ENCODE peak calls at places on chromosomes 5 and 9, in six cellular contexts. V, T, F, P, R and O are unnamed samples.

GRCh38 chr9:129052592-129052991 is 16.2 kb downstream of the MIGA2 start:
- DNase-seq in F (no peak), V (no peak), R (no peak), P (no peak), T (no peak), O (no peak)

GRCh38 chr9:87894998-87895625 is 12.4 kb downstream of the SPATA31E1 start:
- DNase-seq in T (no peak), F (no peak), V (no peak), R (no peak), P (no peak), O (peak)

GRCh38 chr5:96572864-96573512 is 89.2 kb upstream of the CAST start:
- DNase-seq in P (no peak), V (no peak), F (no peak), R (no peak), T (peak), O (peak)

GRCh38 chr9:112168197-112168596 is 6.9 kb downstream of the SUSD1 start:
- DNase-seq in F (no peak), P (no peak), V (no peak), R (no peak), T (no peak), O (no peak)

GRCh38 chr5:130773813-130774212 is 391.2 kb downstream of the HINT1 start:
- DNase-seq in V (no peak), F (no peak), T (no peak), R (no peak), P (no peak), O (no peak)

GRCh38 chr9:133725886-133726285 is 12.3 kb downstream of the SARDH start:
- DNase-seq in R (no peak), P (no peak), V (no peak), T (no peak), F (no peak), O (no peak)

GRCh38 chr5:6291961-6292360 is 86.4 kb downstream of the MED10 start:
- DNase-seq in F (no peak), R (no peak), V (no peak), T (no peak), P (no peak), O (peak)

GRCh38 chr9:134488901-134489280 is 152.7 kb upstream of the COL5A1 start:
- DNase-seq in T (no peak), F (no peak), R (no peak), P (no peak), V (no peak), O (no peak)

GRCh38 chr9:1219284-1219683 is 169.1 kb downstream of the DMRT2 start:
- DNase-seq in R (no peak), V (no peak), P (no peak), T (peak), F (no peak), O (peak)

GRCh38 chr9:136925414-136926153 is 19.0 kb downstream of the FBXW5 start:
- DNase-seq in R (no peak), P (no peak), V (no peak), T (no peak), F (no peak), O (no peak)

GRCh38 chr9:98232926-98233325 is 22.5 kb downstream of the TBC1D2 start:
- DNase-seq in V (no peak), T (no peak), R (no peak), P (no peak), F (no peak), O (no peak)

GRCh38 chr5:13385066-13385465 is 559.4 kb downstream of the DNAH5 start:
- DNase-seq in P (no peak), F (no peak), T (no peak), R (no peak), V (no peak), O (no peak)

GRCh38 chr5:1315709-1316587 is 21.1 kb upstream of the TERT start:
- DNase-seq in T (peak), P (no peak), F (peak), V (peak), R (peak), O (no peak)

GRCh38 chr9:5574998-5575397 is 53.9 kb upstream of the RIC1 start:
- DNase-seq in F (no peak), V (no peak), P (no peak), T (no peak), R (no peak), O (no peak)

GRCh38 chr5:131491749-131492148 is 143.3 kb downstream of the RAPGEF6 start:
- DNase-seq in V (no peak), R (no peak), P (no peak), T (peak), F (no peak), O (peak)

GRCh38 chr5:169067641-169068316 is 233.2 kb downstream of the SLIT3 start:
- DNase-seq in F (no peak), P (no peak), V (no peak), T (no peak), R (no peak), O (no peak)

GRCh38 chr5:139167052-139167451 is 31.1 kb downstream of the SIL1 start:
- DNase-seq in R (no peak), T (no peak), F (no peak), P (no peak), V (no peak), O (no peak)

GRCh38 chr5:68662804-68663307 is 431.0 kb upstream of the SLC30A5 start:
- DNase-seq in V (no peak), T (peak), R (no peak), F (no peak), P (no peak), O (no peak)

GRCh38 chr9:120267929-120268328 is 312.0 kb downstream of the CDK5RAP2 start:
- DNase-seq in F (no peak), P (no peak), V (no peak), R (no peak), T (peak), O (peak)

GRCh38 chr9:6459718-6460117 is 46.7 kb downstream of the UHRF2 start:
- DNase-seq in R (no peak), V (no peak), F (no peak), T (no peak), P (no peak), O (no peak)

GRCh38 chr9:30575691-30576090 is 1808.8 kb upstream of the ACO1 start:
- DNase-seq in R (no peak), P (no peak), F (no peak), T (no peak), V (no peak), O (no peak)

GRCh38 chr9:82598254-82599039 is 464.5 kb downstream of the RASEF start:
- DNase-seq in R (no peak), F (no peak), T (no peak), V (no peak), P (no peak), O (no peak)

GRCh38 chr9:113997610-113998009 is 80.5 kb downstream of the AMBP start:
- DNase-seq in V (no peak), T (no peak), R (no peak), F (no peak), P (no peak), O (no peak)

GRCh38 chr9:99253772-99254431 is 31.8 kb downstream of the SEC61B start:
- DNase-seq in R (peak), V (no peak), P (peak), T (no peak), F (peak), O (no peak)

GRCh38 chr5:88883059-88883565 is at the start of gene MEF2C:
- DNase-seq in P (peak), V (no peak), T (peak), F (no peak), R (no peak), O (peak)